ENCODE peak calls at places on chromosomes 4 and X, in seven cellular contexts. One of them, this sample, is unnamed.

GRCh38 chr4:52594961-52595360 is 64.1 kb downstream of the USP46 start:
- DNase-seq in skeletal muscle cell: no peak
- DNase-seq in SK-N-SH: no peak
- DNase-seq in adrenal gland: no peak
- DNase-seq in BE2C: no peak
- DNase-seq in GM06990: no peak
- DNase-seq in AG09309: no peak
- DNase-seq in this sample: no peak

GRCh38 chr4:151933122-151933827 is 172.5 kb upstream of the GATB start:
- DNase-seq in skeletal muscle cell: no peak
- DNase-seq in SK-N-SH: no peak
- DNase-seq in adrenal gland: no peak
- DNase-seq in BE2C: peak; percentile 25
- DNase-seq in GM06990: no peak
- DNase-seq in AG09309: no peak
- DNase-seq in this sample: no peak

GRCh38 chr4:168308912-168309311 is 9.6 kb downstream of the DDX60 start:
- DNase-seq in skeletal muscle cell: no peak
- DNase-seq in SK-N-SH: no peak
- DNase-seq in adrenal gland: no peak
- DNase-seq in BE2C: no peak
- DNase-seq in GM06990: no peak
- DNase-seq in AG09309: no peak
- DNase-seq in this sample: no peak

GRCh38 chr4:39255266-39255665 is 72.9 kb downstream of the WDR19 start:
- DNase-seq in skeletal muscle cell: no peak
- DNase-seq in SK-N-SH: no peak
- DNase-seq in adrenal gland: no peak
- DNase-seq in BE2C: no peak
- DNase-seq in GM06990: no peak
- DNase-seq in AG09309: peak; percentile 2
- DNase-seq in this sample: peak; percentile 44

GRCh38 chr4:149956678-149957077 is 121.6 kb upstream of the DCLK2 start:
- DNase-seq in skeletal muscle cell: no peak
- DNase-seq in SK-N-SH: no peak
- DNase-seq in adrenal gland: no peak
- DNase-seq in BE2C: no peak
- DNase-seq in GM06990: no peak
- DNase-seq in AG09309: no peak
- DNase-seq in this sample: no peak

GRCh38 chr4:88672987-88673386 is 24.6 kb downstream of the NAP1L5 start:
- DNase-seq in skeletal muscle cell: no peak
- DNase-seq in SK-N-SH: peak; percentile 17
- DNase-seq in adrenal gland: no peak
- DNase-seq in BE2C: peak; percentile 35
- DNase-seq in GM06990: peak; percentile 1
- DNase-seq in AG09309: no peak
- DNase-seq in this sample: no peak

GRCh38 chr4:26022346-26022891 is 108.4 kb downstream of the SMIM20 start:
- DNase-seq in skeletal muscle cell: peak; percentile 43
- DNase-seq in SK-N-SH: no peak
- DNase-seq in adrenal gland: no peak
- DNase-seq in BE2C: no peak
- DNase-seq in GM06990: no peak
- DNase-seq in AG09309: peak; percentile 48
- DNase-seq in this sample: peak; percentile 87

GRCh38 chrX:153526040-153526439 is 8.6 kb downstream of the ATP2B3 start:
- DNase-seq in skeletal muscle cell: no peak
- DNase-seq in SK-N-SH: peak; percentile 81
- DNase-seq in adrenal gland: no peak
- DNase-seq in BE2C: peak; percentile 70
- DNase-seq in GM06990: no peak
- DNase-seq in AG09309: no peak
- DNase-seq in this sample: no peak

GRCh38 chrX:10111364-10112148 is 45.2 kb upstream of the CLCN4 start:
- DNase-seq in skeletal muscle cell: no peak
- DNase-seq in SK-N-SH: no peak
- DNase-seq in adrenal gland: peak; percentile 66
- DNase-seq in BE2C: no peak
- DNase-seq in GM06990: peak; percentile 85
- DNase-seq in AG09309: no peak
- DNase-seq in this sample: no peak

GRCh38 chr4:152408514-152409327 is 127.2 kb downstream of the FBXW7 start:
- DNase-seq in skeletal muscle cell: no peak
- DNase-seq in SK-N-SH: peak; percentile 8
- DNase-seq in adrenal gland: no peak
- DNase-seq in BE2C: no peak
- DNase-seq in GM06990: no peak
- DNase-seq in AG09309: peak; percentile 10
- DNase-seq in this sample: no peak

GRCh38 chr4:127403523-127404084 is 229.2 kb upstream of the INTU start:
- DNase-seq in skeletal muscle cell: no peak
- DNase-seq in SK-N-SH: no peak
- DNase-seq in adrenal gland: no peak
- DNase-seq in BE2C: no peak
- DNase-seq in GM06990: no peak
- DNase-seq in AG09309: no peak
- DNase-seq in this sample: peak; percentile 13

GRCh38 chr4:74886490-74886889 is 46.4 kb upstream of the PARM1 start:
- DNase-seq in skeletal muscle cell: peak; percentile 48
- DNase-seq in SK-N-SH: no peak
- DNase-seq in adrenal gland: no peak
- DNase-seq in BE2C: no peak
- DNase-seq in GM06990: no peak
- DNase-seq in AG09309: peak; percentile 20
- DNase-seq in this sample: no peak

GRCh38 chrX:106619797-106620196 is 8.0 kb downstream of the RADX start:
- DNase-seq in skeletal muscle cell: no peak
- DNase-seq in SK-N-SH: no peak
- DNase-seq in adrenal gland: no peak
- DNase-seq in BE2C: no peak
- DNase-seq in GM06990: no peak
- DNase-seq in AG09309: no peak
- DNase-seq in this sample: no peak

GRCh38 chrX:115948018-115948923 is 222.3 kb upstream of the AGTR2 start:
- DNase-seq in skeletal muscle cell: no peak
- DNase-seq in SK-N-SH: peak; percentile 47
- DNase-seq in adrenal gland: no peak
- DNase-seq in BE2C: peak; percentile 23
- DNase-seq in GM06990: no peak
- DNase-seq in AG09309: no peak
- DNase-seq in this sample: no peak

GRCh38 chr4:78560296-78560963 is 8.9 kb downstream of the ANXA3 start:
- DNase-seq in skeletal muscle cell: peak; percentile 41
- DNase-seq in SK-N-SH: no peak
- DNase-seq in adrenal gland: peak; percentile 13
- DNase-seq in BE2C: no peak
- DNase-seq in GM06990: no peak
- DNase-seq in AG09309: no peak
- DNase-seq in this sample: peak; percentile 29

GRCh38 chrX:16222123-16222522 is 54.8 kb downstream of the MAGEB17 start:
- DNase-seq in skeletal muscle cell: no peak
- DNase-seq in SK-N-SH: no peak
- DNase-seq in adrenal gland: no peak
- DNase-seq in BE2C: no peak
- DNase-seq in GM06990: no peak
- DNase-seq in AG09309: peak; percentile 10
- DNase-seq in this sample: no peak

GRCh38 chr4:164731827-164732474 is 22.0 kb upstream of the SMIM31 start:
- DNase-seq in skeletal muscle cell: peak; percentile 12
- DNase-seq in SK-N-SH: peak; percentile 54
- DNase-seq in adrenal gland: peak; percentile 19
- DNase-seq in BE2C: peak; percentile 37
- DNase-seq in GM06990: peak; percentile 6
- DNase-seq in AG09309: no peak
- DNase-seq in this sample: peak; percentile 22

GRCh38 chr4:167652267-167652666 is 418.0 kb upstream of the SPOCK3 start:
- DNase-seq in skeletal muscle cell: no peak
- DNase-seq in SK-N-SH: no peak
- DNase-seq in adrenal gland: no peak
- DNase-seq in BE2C: no peak
- DNase-seq in GM06990: no peak
- DNase-seq in AG09309: no peak
- DNase-seq in this sample: no peak

GRCh38 chr4:174217273-174218126 is 66.0 kb downstream of the FBXO8 start:
- DNase-seq in skeletal muscle cell: peak; percentile 21
- DNase-seq in SK-N-SH: peak; percentile 85
- DNase-seq in adrenal gland: peak; percentile 39
- DNase-seq in BE2C: peak; percentile 92
- DNase-seq in GM06990: no peak
- DNase-seq in AG09309: peak; percentile 31
- DNase-seq in this sample: peak; percentile 79

DNA sequence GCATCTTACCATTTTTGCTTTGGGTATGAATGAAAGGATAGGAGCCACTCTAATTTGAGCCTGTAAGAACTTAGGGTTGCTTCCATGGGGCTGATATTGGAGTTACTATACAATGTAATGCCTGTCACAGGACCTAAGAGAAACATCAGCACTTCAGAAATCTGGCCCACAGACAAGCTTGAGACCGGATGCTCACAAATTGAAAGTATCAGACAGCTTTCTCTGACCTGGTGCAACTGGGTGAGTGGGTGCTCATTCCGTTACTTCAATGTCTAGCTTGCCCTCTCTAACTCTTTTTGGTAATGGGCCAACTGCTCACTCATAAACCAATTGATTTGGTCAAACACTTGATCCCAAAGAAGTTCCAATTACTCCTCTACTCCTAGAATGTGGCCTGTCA is 62.1 kb downstream of the GPC4 start:
- DNase-seq in skeletal muscle cell: no peak
- DNase-seq in SK-N-SH: no peak
- DNase-seq in adrenal gland: no peak
- DNase-seq in BE2C: no peak
- DNase-seq in GM06990: no peak
- DNase-seq in AG09309: no peak
- DNase-seq in this sample: no peak
- H3K4me3 ChIP-seq in skeletal muscle cell: no peak overlapping the region
- H3K4me3 ChIP-seq in SK-N-SH: no peak overlapping the region
- H3K4me3 ChIP-seq in adrenal gland: no peak overlapping the region
- H3K4me3 ChIP-seq in BE2C: no peak overlapping the region
- H3K4me3 ChIP-seq in GM06990: no peak overlapping the region
- H3K4me3 ChIP-seq in AG09309: no peak overlapping the region
- H3K4me3 ChIP-seq in this sample: no peak overlapping the region

GRCh38 chr4:16120720-16121119 is 36.9 kb upstream of the PROM1 start:
- DNase-seq in skeletal muscle cell: no peak
- DNase-seq in SK-N-SH: no peak
- DNase-seq in adrenal gland: no peak
- DNase-seq in BE2C: no peak
- DNase-seq in GM06990: peak; percentile 1
- DNase-seq in AG09309: no peak
- DNase-seq in this sample: no peak
- H3K4me3 ChIP-seq in skeletal muscle cell: no peak overlapping the region
- H3K4me3 ChIP-seq in SK-N-SH: no peak overlapping the region
- H3K4me3 ChIP-seq in adrenal gland: no peak overlapping the region
- H3K4me3 ChIP-seq in BE2C: no peak overlapping the region
- H3K4me3 ChIP-seq in GM06990: no peak overlapping the region
- H3K4me3 ChIP-seq in AG09309: no peak overlapping the region
- H3K4me3 ChIP-seq in this sample: no peak overlapping the region

GRCh38 chrX:537156-537555 is 93.4 kb upstream of the SHOX start:
- DNase-seq in skeletal muscle cell: no peak
- DNase-seq in SK-N-SH: no peak
- DNase-seq in adrenal gland: no peak
- DNase-seq in BE2C: no peak
- DNase-seq in GM06990: no peak
- DNase-seq in AG09309: no peak
- DNase-seq in this sample: no peak

GRCh38 chrX:545488-545887 is 85.1 kb upstream of the SHOX start:
- DNase-seq in skeletal muscle cell: peak; percentile 43
- DNase-seq in SK-N-SH: no peak
- DNase-seq in adrenal gland: no peak
- DNase-seq in BE2C: no peak
- DNase-seq in GM06990: no peak
- DNase-seq in AG09309: no peak
- DNase-seq in this sample: no peak

GRCh38 chrX:538311-538710 is 92.3 kb upstream of the SHOX start:
- DNase-seq in skeletal muscle cell: no peak
- DNase-seq in SK-N-SH: no peak
- DNase-seq in adrenal gland: no peak
- DNase-seq in BE2C: no peak
- DNase-seq in GM06990: no peak
- DNase-seq in AG09309: no peak
- DNase-seq in this sample: no peak

GRCh38 chrX:536616-537015 is 94.0 kb upstream of the SHOX start:
- DNase-seq in skeletal muscle cell: no peak
- DNase-seq in SK-N-SH: no peak
- DNase-seq in adrenal gland: no peak
- DNase-seq in BE2C: no peak
- DNase-seq in GM06990: no peak
- DNase-seq in AG09309: no peak
- DNase-seq in this sample: no peak

DNA sequence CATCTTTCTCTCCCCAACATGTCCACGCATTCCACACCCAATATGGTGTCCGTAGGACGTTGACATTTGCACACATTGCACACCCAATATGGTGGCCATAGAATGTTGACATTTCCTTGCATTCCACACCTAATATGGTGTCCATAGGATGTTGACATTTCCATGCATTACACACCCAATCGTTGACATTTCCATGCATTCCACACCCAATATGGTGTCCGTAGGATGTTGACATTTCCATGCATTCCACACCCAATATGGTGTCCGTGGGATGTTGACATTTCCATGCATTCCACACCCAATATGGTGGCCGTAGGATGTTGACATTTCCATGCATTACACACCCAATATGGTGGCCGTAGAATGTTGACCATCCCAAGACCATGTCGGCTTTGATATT is 88.4 kb upstream of the SHOX start:
- DNase-seq in skeletal muscle cell: no peak
- DNase-seq in SK-N-SH: no peak
- DNase-seq in adrenal gland: no peak
- DNase-seq in BE2C: no peak
- DNase-seq in GM06990: no peak
- DNase-seq in AG09309: no peak
- DNase-seq in this sample: no peak
- H3K4me3 ChIP-seq in skeletal muscle cell: no peak overlapping the region
- H3K4me3 ChIP-seq in SK-N-SH: no peak overlapping the region
- H3K4me3 ChIP-seq in adrenal gland: no peak overlapping the region
- H3K4me3 ChIP-seq in BE2C: no peak overlapping the region
- H3K4me3 ChIP-seq in GM06990: no peak overlapping the region
- H3K4me3 ChIP-seq in AG09309: no peak overlapping the region
- H3K4me3 ChIP-seq in this sample: no peak overlapping the region

DNA sequence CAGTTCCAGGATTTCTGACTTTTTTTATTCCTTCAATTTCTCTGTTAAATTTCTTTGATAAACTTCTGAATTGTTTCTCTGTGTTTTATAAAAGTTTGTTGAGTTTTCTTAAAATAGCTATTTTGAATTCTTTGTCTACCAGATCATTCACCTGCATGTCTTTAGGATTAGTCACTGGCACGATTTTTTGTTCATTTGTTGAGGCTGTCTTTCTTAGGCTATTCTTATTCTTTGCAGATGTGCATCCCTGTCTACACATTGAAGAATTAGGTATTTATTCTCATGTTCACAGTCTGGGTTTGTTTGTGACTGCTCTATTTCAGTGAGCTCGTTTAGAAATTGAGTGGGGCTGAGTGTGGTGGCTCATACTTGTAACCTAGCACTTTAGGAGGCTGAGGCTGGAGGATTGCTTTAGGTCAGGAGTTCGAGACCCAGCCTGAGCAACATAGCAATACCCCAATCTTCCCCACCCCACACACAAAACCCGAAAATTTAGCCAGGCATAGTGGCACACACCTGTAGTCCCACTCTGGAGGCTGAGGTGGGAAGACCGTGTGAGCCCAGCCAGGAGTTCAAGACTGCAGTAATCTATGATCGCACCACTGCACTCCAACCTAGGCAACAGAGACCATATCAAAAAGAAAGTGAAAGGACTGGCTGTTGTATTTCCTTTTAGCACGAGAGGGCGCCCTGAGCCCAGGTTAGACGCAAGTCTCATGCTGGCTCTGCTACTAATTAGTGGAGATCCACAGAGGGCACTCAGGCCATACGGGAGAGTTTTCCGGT is 42.0 kb downstream of the F8 start:
- DNase-seq in skeletal muscle cell: peak; percentile 4
- DNase-seq in SK-N-SH: peak; percentile 66
- DNase-seq in adrenal gland: peak; percentile 70
- DNase-seq in BE2C: peak; percentile 68
- DNase-seq in GM06990: no peak
- DNase-seq in AG09309: peak; percentile 4
- DNase-seq in this sample: peak; percentile 22
- H3K4me3 ChIP-seq in skeletal muscle cell: peak overlapping the region; percentile 38
- H3K4me3 ChIP-seq in SK-N-SH: peak overlapping the region; percentile 33
- H3K4me3 ChIP-seq in adrenal gland: peak overlapping the region; percentile 49
- H3K4me3 ChIP-seq in BE2C: peak overlapping the region; percentile 34
- H3K4me3 ChIP-seq in GM06990: peak overlapping the region; percentile 50
- H3K4me3 ChIP-seq in AG09309: peak overlapping the region; percentile 45
- H3K4me3 ChIP-seq in this sample: peak overlapping the region; percentile 30